ENCODE peak calls at places on chromosomes 3 and 15, in four cellular contexts. J is NCI-H1930; C is activated CD8-positive, alpha-beta T cell treated with anti-CD3 and anti-CD28 coated beads for 36 hours; L is activated T-helper 9 cell treated with anti-CD3 and anti-CD28 coated beads, Interleukin-2, amount 50 U/mL, for 16 hours. P is an unnamed sample.

GRCh38 chr3:171833775-171834460 is 9.2 kb upstream of the TMEM212 start:
- DNase-seq in L (no peak), C (no peak), J (no peak), P (no peak)

GRCh38 chr3:99394831-99395733 is 243.3 kb upstream of the COL8A1 start:
- DNase-seq in J (no peak), C (no peak), L (no peak), P (no peak)

GRCh38 chr15:66025972-66026371 is 156.7 kb downstream of the RAB11A start:
- DNase-seq in J (no peak), C (no peak), L (no peak), P (no peak)

GRCh38 chr3:112653881-112654300 is 12.9 kb upstream of the CCDC80 start:
- DNase-seq in L (no peak), J (no peak), C (no peak), P (no peak)

GRCh38 chr3:32276279-32276841 is 37.9 kb downstream of the CMTM8 start:
- DNase-seq in L (no peak), J (no peak), C (no peak), P (no peak)

GRCh38 chr3:33035596-33035995 is 61.4 kb downstream of the GLB1 start:
- DNase-seq in L (no peak), J (no peak), C (no peak), P (no peak)

GRCh38 chr15:101283931-101284330 is 6.6 kb upstream of the SELENOS start:
- DNase-seq in C (no peak), J (no peak), L (no peak), P (no peak)

GRCh38 chr15:65077981-65078352 is 1.4 kb downstream of the KBTBD13 start:
- DNase-seq in C (peak), J (no peak), L (peak), P (no peak)

GRCh38 chr3:13095408-13095861 is 22.2 kb upstream of the IQSEC1 start:
- DNase-seq in L (no peak), J (no peak), C (no peak), P (no peak)

GRCh38 chr15:82768414-82769081 is 37.3 kb downstream of the FSD2 start:
- DNase-seq in C (no peak), J (no peak), L (no peak), P (no peak)

GRCh38 chr15:95687056-95687455 is 643.4 kb upstream of the NR2F2 start:
- DNase-seq in L (no peak), J (no peak), C (no peak), P (no peak)

GRCh38 chr3:195863121-195864061 is 45.0 kb downstream of the TNK2 start:
- DNase-seq in J (no peak), C (peak), L (peak), P (no peak)

GRCh38 chr3:7964899-7965298 is 536.7 kb upstream of the LMCD1 start:
- DNase-seq in C (no peak), J (no peak), L (no peak), P (peak)

GRCh38 chr15:58340176-58340575 is 91.6 kb upstream of the LIPC start:
- DNase-seq in J (no peak), L (no peak), C (no peak), P (no peak)

GRCh38 chr15:73244333-73244732 is 124.4 kb downstream of the HCN4 start:
- DNase-seq in L (no peak), C (peak), J (no peak), P (peak)

P was measured in Jurkat, Clone E6-1.